ENCODE peak calls at places on chromosomes 6 and 20, in eight cellular contexts. I is neural crest cell; M is right lobe of liver; G is stimulated activated CD4-positive, alpha-beta T cell treated with anti-CD3 and anti-CD28 coated beads, Interleukin-1b, Interleukin-23, amount 100 ng/mL, for 24 hours; Y is GM12865; S is HCEC 1CT; X is HT1080; P is activated T-helper 1 cell treated with anti-CD3 and anti-CD28 coated beads, Interleukin-12 subunit alpha, Interleukin-12 subunit beta, Interleukin-2, Interleukin-4 antibody, amounts not matched to agents 30 ng/mL and 10 ng/mL and 1 ng/mL, durations not matched to agents 14 hours and 24 hours and 36 hours. T is an unnamed sample.

GRCh38 chr6:109306733-109307132 is 75.5 kb downstream of the CD164 start:
- DNase-seq in G (no peak), Y (no peak), I (no peak), X (no peak), P (no peak), M (no peak), S (no peak), T (peak)

GRCh38 chr20:57998981-57999464 is 229.4 kb downstream of the ANKRD60 start:
- DNase-seq in G (no peak), I (no peak), P (no peak), M (no peak), Y (no peak), S (no peak), X (no peak), T (no peak)

GRCh38 chr6:2355155-2355554 is 109.8 kb upstream of the GMDS start:
- DNase-seq in X (no peak), Y (no peak), P (no peak), G (no peak), S (no peak), I (no peak), M (no peak), T (no peak)

GRCh38 chr20:63754008-63754407 is 14.4 kb downstream of the SLC2A4RG start:
- DNase-seq in S (no peak), M (no peak), X (no peak), I (no peak), G (no peak), P (no peak), Y (no peak), T (no peak)

GRCh38 chr6:108518714-108519576 is 41.8 kb upstream of the FOXO3 start:
- DNase-seq in P (no peak), I (no peak), Y (peak), G (no peak), M (no peak), X (peak), S (peak), T (peak)

GRCh38 chr6:57283096-57283495 is 34.3 kb upstream of the PRIM2 start:
- DNase-seq in P (no peak), Y (no peak), M (no peak), G (no peak), X (no peak), S (no peak), I (no peak), T (no peak)

GRCh38 chr6:14728396-14729024 is 517.4 kb upstream of the JARID2 start:
- DNase-seq in P (no peak), M (no peak), X (peak), I (no peak), Y (no peak), G (no peak), S (peak), T (no peak)

GRCh38 chr6:137736048-137736846 is 130.8 kb upstream of the TNFAIP3 start:
- DNase-seq in P (peak), S (no peak), G (no peak), X (no peak), M (no peak), I (no peak), Y (peak), T (no peak)

GRCh38 chr20:59933849-59934585 is 580 bp upstream of the SYCP2 start:
- DNase-seq in Y (peak), P (peak), I (peak), G (peak), X (peak), M (peak), S (peak), T (no peak)

GRCh38 chr6:96886519-96886918 is 11.2 kb downstream of the NDUFAF4 start:
- DNase-seq in M (no peak), S (no peak), Y (no peak), I (no peak), X (no peak), P (no peak), G (no peak), T (no peak)

GRCh38 chr6:32484614-32484998 is 44.9 kb downstream of the HLA-DRA start:
- DNase-seq in M (peak), X (no peak), Y (no peak), I (no peak), S (no peak), G (no peak), P (no peak), T (no peak)

GRCh38 chr6:34189806-34190503 is 44.1 kb upstream of the GRM4 start:
- DNase-seq in P (no peak), M (no peak), S (no peak), G (no peak), X (no peak), Y (peak), I (no peak), T (no peak)

GRCh38 chr20:11995750-11996567 is 78.3 kb downstream of the BTBD3 start:
- DNase-seq in I (peak), X (peak), M (no peak), Y (no peak), P (no peak), S (no peak), G (no peak), T (no peak)

GRCh38 chr6:121436966-121437756 is 1.7 kb downstream of the GJA1 start:
- DNase-seq in I (peak), Y (no peak), P (no peak), M (no peak), G (no peak), X (no peak), S (peak), T (no peak)

GRCh38 chr6:13614126-13614925 is 809 bp upstream of the NOL7 start:
- DNase-seq in S (peak), P (peak), X (no peak), G (no peak), M (peak), I (peak), Y (peak), T (peak)

GRCh38 chr6:100475554-100476325 is 11.0 kb upstream of the SIM1 start:
- DNase-seq in S (peak), X (peak), G (no peak), Y (peak), P (no peak), M (no peak), I (no peak), T (peak)

GRCh38 chr6:41939091-41939847 is 2.3 kb downstream of the CCND3 start:
- DNase-seq in M (peak), Y (no peak), S (peak), G (no peak), P (no peak), X (no peak), I (no peak), T (peak)

GRCh38 chr20:64140421-64140820 is 23.8 kb upstream of the MYT1 start:
- DNase-seq in M (peak), P (no peak), S (no peak), Y (no peak), X (no peak), G (no peak), I (no peak), T (no peak)

GRCh38 chr6:43910638-43911353 is 140.8 kb downstream of the VEGFA start:
- DNase-seq in X (peak), M (no peak), I (no peak), G (no peak), S (peak), P (no peak), Y (no peak), T (peak)

GRCh38 chr6:163814494-163815364 is 400.2 kb downstream of the QKI start:
- DNase-seq in Y (peak), X (peak), I (no peak), P (no peak), S (peak), M (no peak), G (no peak), T (peak)

GRCh38 chr20:62364911-62365736 is 2.0 kb downstream of the LAMA5 start:
- DNase-seq in X (no peak), P (no peak), I (no peak), Y (no peak), G (no peak), M (peak), S (no peak), T (no peak)

GRCh38 chr6:40350193-40350941 is 236.8 kb downstream of the LRFN2 start:
- DNase-seq in G (no peak), P (no peak), M (no peak), I (no peak), S (no peak), Y (no peak), X (no peak), T (no peak)

GRCh38 chr6:3073382-3073781 is 5.1 kb downstream of the RIPK1 start:
- DNase-seq in P (no peak), G (no peak), X (no peak), Y (no peak), S (no peak), M (no peak), I (no peak), T (no peak)

T was measured in RKO.